ENCODE peak calls at places on chromosome 13, in ten cellular contexts. E is cardiac fibroblast, W is endothelial cell, A is psoas muscle, U is fibroblast of the aortic adventitia, J is AG10803, T is ovary, Z is kidney epithelial cell, I is HCT116, C is MCF 10A. G is an unnamed sample.

GRCh38 chr13:90968510-90968909 is 379.0 kb upstream of the MIR17HG start:
- DNase-seq in W (peak), E (peak), I (peak), T (no peak), U (no peak), C (peak), Z (no peak), A (no peak), J (no peak), G (no peak)

GRCh38 chr13:99911965-99912566 is 59.5 kb downstream of the ZIC5 start:
- DNase-seq in C (no peak), E (no peak), I (no peak), Z (no peak), U (no peak), J (no peak), T (no peak), W (no peak), A (no peak), G (no peak)

GRCh38 chr13:90797335-90797734 is 550.2 kb upstream of the MIR17HG start:
- DNase-seq in C (no peak), I (no peak), U (no peak), W (no peak), J (no peak), T (no peak), E (no peak), A (no peak), Z (no peak), G (no peak)

GRCh38 chr13:99392806-99393135 is 85.6 kb upstream of the GPR183 start:
- DNase-seq in Z (no peak), J (no peak), T (no peak), U (no peak), A (no peak), E (no peak), C (no peak), I (no peak), W (no peak), G (no peak)

GRCh38 chr13:50389726-50390125 is 374.5 kb downstream of the KCNRG start:
- DNase-seq in E (no peak), J (no peak), C (no peak), I (no peak), Z (no peak), W (peak), U (no peak), T (no peak), A (no peak), G (no peak)

GRCh38 chr13:29846475-29847256 is 3.8 kb downstream of the UBL3 start:
- DNase-seq in J (no peak), W (no peak), I (no peak), E (peak), Z (no peak), T (no peak), U (peak), C (peak), A (no peak), G (no peak)

GRCh38 chr13:31862828-31863227 is 123.5 kb downstream of the RXFP2 start:
- DNase-seq in C (no peak), J (no peak), U (no peak), W (no peak), A (no peak), Z (no peak), T (no peak), E (no peak), I (no peak), G (no peak)

GRCh38 chr13:20191902-20192469 is 752 bp downstream of the GJB2 start:
- DNase-seq in I (no peak), T (no peak), J (no peak), Z (no peak), E (no peak), U (peak), W (no peak), C (peak), A (no peak), G (no peak)

GRCh38 chr13:22332411-22332810 is 661.5 kb downstream of the FGF9 start:
- DNase-seq in A (no peak), J (no peak), I (no peak), E (no peak), W (no peak), T (no peak), C (no peak), U (no peak), Z (no peak), G (no peak)

GRCh38 chr13:97141564-97142005 is 80.5 kb upstream of the MBNL2 start:
- DNase-seq in A (no peak), T (no peak), W (peak), U (peak), J (peak), C (peak), Z (peak), I (peak), E (peak), G (no peak)

GRCh38 chr13:99743079-99743478 is 228.5 kb downstream of the ZIC5 start:
- DNase-seq in T (no peak), I (no peak), C (no peak), W (no peak), A (no peak), E (no peak), Z (no peak), J (no peak), U (no peak), G (no peak)

GRCh38 chr13:95607363-95607762 is 37.1 kb downstream of the DZIP1 start:
- DNase-seq in U (peak), W (no peak), C (peak), A (no peak), I (no peak), J (no peak), Z (peak), E (peak), T (no peak), G (no peak)

GRCh38 chr13:41458939-41459753 is 1.8 kb downstream of the RGCC start:
- DNase-seq in J (peak), C (peak), A (peak), Z (no peak), I (peak), E (peak), U (peak), W (peak), T (no peak), G (no peak)

GRCh38 chr13:33676700-33677048 is 141.3 kb upstream of the RFC3 start:
- DNase-seq in T (peak), I (no peak), E (peak), C (peak), U (peak), Z (no peak), J (peak), A (peak), W (no peak), G (no peak)

GRCh38 chr13:80979035-80979641 is 638.2 kb upstream of the SPRY2 start:
- DNase-seq in T (no peak), U (peak), C (peak), Z (peak), I (peak), J (peak), A (no peak), E (peak), W (peak), G (no peak)

GRCh38 chr13:40254394-40254793 is 412.0 kb downstream of the FOXO1 start:
- DNase-seq in J (no peak), W (no peak), T (no peak), U (no peak), Z (no peak), I (no peak), C (no peak), A (no peak), E (no peak), G (no peak)

GRCh38 chr13:100203696-100204367 is 114.9 kb downstream of the PCCA start:
- DNase-seq in U (peak), I (no peak), C (no peak), J (peak), W (no peak), E (peak), T (no peak), Z (peak), A (no peak), G (no peak)

GRCh38 chr13:82625753-82626152 is 1256.5 kb downstream of the SLITRK1 start:
- DNase-seq in U (no peak), Z (no peak), W (no peak), T (no peak), J (no peak), A (no peak), C (no peak), I (no peak), E (no peak), G (no peak)

GRCh38 chr13:113552786-113553540 is 31.6 kb upstream of the TFDP1 start:
- DNase-seq in C (no peak), W (peak), U (no peak), E (no peak), Z (no peak), I (no peak), A (no peak), T (no peak), J (no peak), G (peak)

DNA sequence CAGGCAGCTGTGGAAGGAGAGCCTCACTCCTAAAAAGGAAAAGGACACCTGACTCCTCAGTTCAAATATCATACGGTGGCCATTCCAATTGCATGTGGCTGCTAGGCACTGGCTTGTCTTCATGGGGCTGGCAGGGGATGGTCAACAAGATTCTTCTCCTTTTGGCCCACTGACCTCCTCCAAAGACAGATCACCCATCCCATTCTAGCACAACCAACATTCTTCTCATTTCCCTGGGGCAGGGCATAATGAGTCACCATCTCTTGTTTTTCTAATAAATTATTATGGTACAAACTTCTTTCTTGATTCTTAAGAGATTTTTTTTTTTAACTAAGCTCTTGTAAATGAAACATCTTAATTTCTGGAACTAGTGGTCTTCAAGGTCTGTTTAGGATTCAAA is 136.7 kb upstream of the NBEA start:
- DNase-seq in U (no peak), I (no peak), J (no peak), W (no peak), E (no peak), Z (no peak), C (peak), T (no peak), A (no peak), G (no peak)
- TF ChIP-seq CTCF in U (no peak), I (no peak), J (no peak), W (no peak), E (no peak), Z (no peak), C (no peak), T (no peak), A (no peak), G (no peak)

GRCh38 chr13:78192721-78193120 is 274.1 kb upstream of the EDNRB start:
- DNase-seq in J (peak), T (no peak), C (no peak), A (no peak), W (no peak), E (peak), Z (no peak), I (no peak), U (peak), G (no peak)

GRCh38 chr13:78193853-78194252 is 275.2 kb upstream of the EDNRB start:
- DNase-seq in C (no peak), A (no peak), T (no peak), W (no peak), J (peak), U (no peak), I (no peak), E (no peak), Z (peak), G (no peak)

GRCh38 chr13:78187781-78188180 is 269.1 kb upstream of the EDNRB start:
- DNase-seq in J (no peak), I (no peak), A (no peak), U (no peak), C (no peak), Z (no peak), T (no peak), W (no peak), E (no peak), G (no peak)

GRCh38 chr13:78185700-78186099 is 267.1 kb upstream of the EDNRB start:
- DNase-seq in C (no peak), Z (no peak), J (no peak), T (no peak), E (no peak), I (no peak), A (no peak), W (no peak), U (no peak), G (no peak)

GRCh38 chr13:78190296-78190695 is 271.7 kb upstream of the EDNRB start:
- DNase-seq in W (no peak), J (no peak), E (no peak), I (no peak), T (no peak), U (no peak), A (no peak), Z (no peak), C (no peak), G (no peak)
- TF ChIP-seq CTCF in W (no peak), J (no peak), E (no peak), I (no peak), T (no peak), U (no peak), A (no peak), Z (no peak), C (no peak), G (no peak)

GRCh38 chr13:46289260-46289955 is 77.7 kb downstream of the LRRC63 start:
- DNase-seq in A (no peak), C (no peak), E (no peak), T (no peak), J (peak), W (no peak), I (no peak), Z (no peak), U (no peak), G (no peak)

GRCh38 chr13:46286972-46287371 is 75.2 kb downstream of the LRRC63 start:
- DNase-seq in W (no peak), I (no peak), A (no peak), E (no peak), U (no peak), Z (no peak), J (no peak), C (no peak), T (no peak), G (no peak)

DNA sequence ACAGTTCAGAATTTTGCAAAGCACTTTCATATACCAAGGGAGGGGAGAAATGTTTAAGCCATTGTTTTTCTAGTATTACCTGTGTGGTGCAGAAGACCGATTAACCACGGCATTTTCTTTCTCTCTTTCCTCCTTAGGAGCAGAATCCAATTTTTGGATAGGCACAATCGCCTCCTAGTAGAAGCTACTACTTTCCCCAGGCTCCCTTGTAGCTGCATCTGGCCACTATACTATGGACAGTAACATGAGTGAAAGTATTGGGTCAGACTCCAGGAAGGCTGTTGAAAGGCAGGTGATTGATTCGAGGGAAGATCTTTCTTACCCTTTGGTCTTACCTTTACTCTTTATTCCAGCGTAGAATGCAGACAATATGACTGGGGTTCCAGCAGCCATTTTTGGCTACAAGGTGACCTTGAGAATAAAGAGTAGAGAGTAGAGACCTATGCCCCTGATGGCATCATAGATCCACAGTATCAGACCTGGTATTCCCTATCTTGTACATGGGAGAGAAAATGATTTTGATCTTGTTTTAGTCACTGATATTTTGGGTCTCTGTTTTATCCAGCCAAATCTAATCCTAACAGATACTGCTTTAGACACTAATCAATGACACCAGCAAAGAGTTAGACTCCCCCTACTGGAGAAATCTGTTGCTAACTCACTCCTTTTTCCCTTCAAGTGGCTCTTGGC is 77.0 kb downstream of the LRRC63 start:
- DNase-seq in T (no peak), I (peak), Z (peak), C (peak), U (peak), J (peak), W (peak), A (no peak), E (peak), G (no peak)
- TF ChIP-seq CTCF in T (no peak), I (peak), Z (peak), C (peak), U (peak), J (peak), W (peak), A (peak), E (peak), G (peak)

DNA sequence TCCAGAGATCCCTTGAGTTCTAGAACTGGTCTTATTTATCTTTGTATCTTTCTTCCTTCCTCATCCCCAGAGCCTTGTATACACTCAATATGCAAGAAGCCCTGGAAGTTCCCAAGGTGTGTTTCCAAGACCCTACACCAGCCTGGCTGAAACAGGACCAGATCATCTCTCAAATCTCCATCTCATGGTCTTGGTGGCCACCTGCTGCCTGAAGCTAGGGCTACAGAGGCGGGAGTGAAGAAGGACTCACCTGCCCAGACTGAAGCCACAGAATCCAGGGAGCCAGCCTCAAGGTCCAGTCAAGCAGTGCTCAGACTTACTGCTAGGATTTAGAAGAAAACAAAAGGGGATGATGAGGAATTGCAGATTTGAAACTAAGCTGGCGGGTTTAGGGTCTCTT is 6.1 kb upstream of the CYSLTR2 start:
- DNase-seq in I (no peak), Z (no peak), U (no peak), E (no peak), T (no peak), A (no peak), W (no peak), J (no peak), C (no peak), G (no peak)
- TF ChIP-seq CTCF in I (peak), Z (no peak), U (no peak), E (no peak), T (no peak), A (no peak), W (no peak), J (no peak), C (no peak), G (peak)

GRCh38 chr13:62123409-62123808 is 707.8 kb upstream of the PCDH20 start:
- DNase-seq in I (no peak), C (no peak), T (no peak), U (no peak), J (no peak), W (no peak), Z (no peak), E (no peak), A (no peak), G (no peak)

GRCh38 chr13:62122434-62122833 is 706.8 kb upstream of the PCDH20 start:
- DNase-seq in I (no peak), Z (no peak), E (no peak), T (no peak), U (no peak), A (no peak), W (no peak), C (no peak), J (no peak), G (no peak)

GRCh38 chr13:62125451-62125850 is 709.8 kb upstream of the PCDH20 start:
- DNase-seq in U (no peak), C (no peak), T (no peak), E (no peak), I (no peak), W (no peak), Z (no peak), J (no peak), A (no peak), G (no peak)

GRCh38 chr13:62119739-62120700 is 704.4 kb upstream of the PCDH20 start:
- DNase-seq in C (peak), Z (no peak), E (peak), A (no peak), T (no peak), W (no peak), I (peak), U (peak), J (no peak), G (no peak)
- TF ChIP-seq CTCF in C (peak), Z (no peak), E (peak), A (peak), T (no peak), W (peak), I (peak), U (no peak), J (peak), G (peak)

G was measured in chondrocyte.